ENCODE peak calls at places on chromosomes 11 and 22, in ten cellular contexts. One of them, this sample, is unnamed. For H3K4me1, the result is how much of the 10 kb centered on the place peaks cover.

GRCh38 chr11:131867457-131868257 is 497.2 kb downstream of the NTM start:
- DNase-seq in CD8-positive, alpha-beta memory T cell: no peak
- DNase-seq in HAP-1: no peak
- DNase-seq in neural progenitor cell: peak
- DNase-seq in cardiac muscle cell: peak
- DNase-seq in neuronal stem cell: peak
- DNase-seq in gastrocnemius medialis: peak
- DNase-seq in CD8-positive, alpha-beta T cell: no peak
- DNase-seq in astrocyte: peak
- DNase-seq in naive thymus-derived CD4-positive, alpha-beta T cell: no peak
- DNase-seq in this sample: no peak

GRCh38 chr11:77249427-77249826 is 52.1 kb downstream of the GDPD4 start:
- DNase-seq in gastrocnemius medialis: no peak
- DNase-seq in astrocyte: peak
- DNase-seq in neural progenitor cell: no peak
- DNase-seq in naive thymus-derived CD4-positive, alpha-beta T cell: no peak
- DNase-seq in HAP-1: no peak
- DNase-seq in cardiac muscle cell: no peak
- DNase-seq in CD8-positive, alpha-beta memory T cell: no peak
- DNase-seq in CD8-positive, alpha-beta T cell: no peak
- DNase-seq in neuronal stem cell: no peak
- DNase-seq in this sample: no peak

GRCh38 chr22:21633481-21633880 is 921 bp downstream of the CCDC116 start:
- DNase-seq in neural progenitor cell: no peak
- DNase-seq in cardiac muscle cell: no peak
- DNase-seq in CD8-positive, alpha-beta memory T cell: no peak
- DNase-seq in naive thymus-derived CD4-positive, alpha-beta T cell: no peak
- DNase-seq in neuronal stem cell: no peak
- DNase-seq in CD8-positive, alpha-beta T cell: no peak
- DNase-seq in gastrocnemius medialis: no peak
- DNase-seq in HAP-1: no peak
- DNase-seq in astrocyte: no peak
- DNase-seq in this sample: no peak

GRCh38 chr11:124762077-124762623 is at the start of gene ESAM:
- DNase-seq in astrocyte: no peak
- DNase-seq in CD8-positive, alpha-beta memory T cell: peak
- DNase-seq in neuronal stem cell: no peak
- DNase-seq in neural progenitor cell: peak
- DNase-seq in CD8-positive, alpha-beta T cell: peak
- DNase-seq in HAP-1: peak
- DNase-seq in gastrocnemius medialis: no peak
- DNase-seq in cardiac muscle cell: no peak
- DNase-seq in naive thymus-derived CD4-positive, alpha-beta T cell: peak
- DNase-seq in this sample: peak

GRCh38 chr11:86660011-86660595 is 12.3 kb downstream of the ME3 start:
- DNase-seq in CD8-positive, alpha-beta T cell: no peak
- DNase-seq in neuronal stem cell: no peak
- DNase-seq in naive thymus-derived CD4-positive, alpha-beta T cell: no peak
- DNase-seq in astrocyte: peak
- DNase-seq in gastrocnemius medialis: no peak
- DNase-seq in CD8-positive, alpha-beta memory T cell: no peak
- DNase-seq in neural progenitor cell: no peak
- DNase-seq in HAP-1: no peak
- DNase-seq in cardiac muscle cell: peak
- DNase-seq in this sample: no peak

GRCh38 chr11:128709402-128709801 is 15.5 kb downstream of the FLI1 start:
- DNase-seq in HAP-1: no peak
- DNase-seq in neural progenitor cell: no peak
- DNase-seq in naive thymus-derived CD4-positive, alpha-beta T cell: no peak
- DNase-seq in neuronal stem cell: no peak
- DNase-seq in cardiac muscle cell: peak
- DNase-seq in astrocyte: peak
- DNase-seq in gastrocnemius medialis: no peak
- DNase-seq in CD8-positive, alpha-beta memory T cell: no peak
- DNase-seq in CD8-positive, alpha-beta T cell: no peak
- DNase-seq in this sample: no peak

GRCh38 chr11:115990004-115990447 is 485.8 kb upstream of the CADM1 start:
- DNase-seq in HAP-1: no peak
- DNase-seq in gastrocnemius medialis: no peak
- DNase-seq in astrocyte: no peak
- DNase-seq in CD8-positive, alpha-beta T cell: no peak
- DNase-seq in neural progenitor cell: peak
- DNase-seq in neuronal stem cell: no peak
- DNase-seq in naive thymus-derived CD4-positive, alpha-beta T cell: no peak
- DNase-seq in cardiac muscle cell: no peak
- DNase-seq in CD8-positive, alpha-beta memory T cell: no peak
- DNase-seq in this sample: peak

GRCh38 chr11:17974246-17974645 is 38.6 kb downstream of the SERGEF start:
- DNase-seq in gastrocnemius medialis: no peak
- DNase-seq in CD8-positive, alpha-beta T cell: no peak
- DNase-seq in CD8-positive, alpha-beta memory T cell: no peak
- DNase-seq in astrocyte: no peak
- DNase-seq in cardiac muscle cell: no peak
- DNase-seq in neural progenitor cell: no peak
- DNase-seq in naive thymus-derived CD4-positive, alpha-beta T cell: no peak
- DNase-seq in neuronal stem cell: no peak
- DNase-seq in HAP-1: no peak
- DNase-seq in this sample: no peak

GRCh38 chr11:3126207-3126865 is 38.8 kb downstream of the OSBPL5 start:
- DNase-seq in CD8-positive, alpha-beta T cell: no peak
- DNase-seq in HAP-1: no peak
- DNase-seq in naive thymus-derived CD4-positive, alpha-beta T cell: no peak
- DNase-seq in neural progenitor cell: no peak
- DNase-seq in gastrocnemius medialis: peak
- DNase-seq in cardiac muscle cell: no peak
- DNase-seq in CD8-positive, alpha-beta memory T cell: no peak
- DNase-seq in neuronal stem cell: no peak
- DNase-seq in astrocyte: no peak
- DNase-seq in this sample: peak

GRCh38 chr22:36285545-36285944 is 32.6 kb downstream of the APOL1 start:
- DNase-seq in astrocyte: no peak
- DNase-seq in CD8-positive, alpha-beta memory T cell: no peak
- DNase-seq in neural progenitor cell: no peak
- DNase-seq in naive thymus-derived CD4-positive, alpha-beta T cell: no peak
- DNase-seq in CD8-positive, alpha-beta T cell: no peak
- DNase-seq in cardiac muscle cell: no peak
- DNase-seq in neuronal stem cell: no peak
- DNase-seq in HAP-1: no peak
- DNase-seq in gastrocnemius medialis: no peak
- DNase-seq in this sample: no peak

GRCh38 chr11:126862664-126863247 is 137.8 kb downstream of the KIRREL3 start:
- DNase-seq in astrocyte: no peak
- DNase-seq in gastrocnemius medialis: no peak
- DNase-seq in naive thymus-derived CD4-positive, alpha-beta T cell: no peak
- DNase-seq in HAP-1: no peak
- DNase-seq in cardiac muscle cell: no peak
- DNase-seq in neuronal stem cell: no peak
- DNase-seq in CD8-positive, alpha-beta T cell: no peak
- DNase-seq in neural progenitor cell: peak
- DNase-seq in CD8-positive, alpha-beta memory T cell: no peak
- DNase-seq in this sample: no peak

GRCh38 chr22:49678842-49679170 is 148.9 kb downstream of the BRD1 start:
- DNase-seq in gastrocnemius medialis: no peak
- DNase-seq in CD8-positive, alpha-beta T cell: no peak
- DNase-seq in naive thymus-derived CD4-positive, alpha-beta T cell: no peak
- DNase-seq in astrocyte: no peak
- DNase-seq in neural progenitor cell: no peak
- DNase-seq in CD8-positive, alpha-beta memory T cell: no peak
- DNase-seq in HAP-1: no peak
- DNase-seq in neuronal stem cell: no peak
- DNase-seq in cardiac muscle cell: no peak
- DNase-seq in this sample: no peak

GRCh38 chr11:130513132-130513531 is 64.7 kb downstream of the ADAMTS15 start:
- DNase-seq in HAP-1: no peak
- DNase-seq in CD8-positive, alpha-beta T cell: no peak
- DNase-seq in cardiac muscle cell: no peak
- DNase-seq in neural progenitor cell: no peak
- DNase-seq in CD8-positive, alpha-beta memory T cell: no peak
- DNase-seq in naive thymus-derived CD4-positive, alpha-beta T cell: no peak
- DNase-seq in astrocyte: peak
- DNase-seq in gastrocnemius medialis: peak
- DNase-seq in neuronal stem cell: no peak
- DNase-seq in this sample: no peak

GRCh38 chr11:8288166-8288772 is 24.6 kb upstream of the LMO1 start:
- DNase-seq in HAP-1: no peak
- DNase-seq in CD8-positive, alpha-beta T cell: no peak
- DNase-seq in neural progenitor cell: peak
- DNase-seq in astrocyte: no peak
- DNase-seq in neuronal stem cell: no peak
- DNase-seq in cardiac muscle cell: no peak
- DNase-seq in gastrocnemius medialis: no peak
- DNase-seq in naive thymus-derived CD4-positive, alpha-beta T cell: no peak
- DNase-seq in CD8-positive, alpha-beta memory T cell: no peak
- DNase-seq in this sample: peak

GRCh38 chr11:106988151-106988806 is 30.0 kb downstream of the GUCY1A2 start:
- DNase-seq in CD8-positive, alpha-beta T cell: no peak
- DNase-seq in astrocyte: peak
- DNase-seq in naive thymus-derived CD4-positive, alpha-beta T cell: no peak
- DNase-seq in gastrocnemius medialis: no peak
- DNase-seq in CD8-positive, alpha-beta memory T cell: no peak
- DNase-seq in HAP-1: no peak
- DNase-seq in neural progenitor cell: no peak
- DNase-seq in cardiac muscle cell: peak
- DNase-seq in neuronal stem cell: no peak
- DNase-seq in this sample: no peak

GRCh38 chr11:110479445-110480101 is 49.8 kb downstream of the FDX1 start:
- DNase-seq in CD8-positive, alpha-beta memory T cell: no peak
- DNase-seq in cardiac muscle cell: peak
- DNase-seq in astrocyte: peak
- DNase-seq in naive thymus-derived CD4-positive, alpha-beta T cell: no peak
- DNase-seq in neuronal stem cell: no peak
- DNase-seq in neural progenitor cell: no peak
- DNase-seq in gastrocnemius medialis: peak
- DNase-seq in CD8-positive, alpha-beta T cell: no peak
- DNase-seq in HAP-1: no peak
- DNase-seq in this sample: no peak

GRCh38 chr11:23765862-23766261 is 731.0 kb upstream of the LUZP2 start:
- DNase-seq in gastrocnemius medialis: no peak
- DNase-seq in neural progenitor cell: no peak
- DNase-seq in astrocyte: peak
- DNase-seq in HAP-1: peak
- DNase-seq in CD8-positive, alpha-beta T cell: no peak
- DNase-seq in cardiac muscle cell: no peak
- DNase-seq in neuronal stem cell: no peak
- DNase-seq in naive thymus-derived CD4-positive, alpha-beta T cell: no peak
- DNase-seq in CD8-positive, alpha-beta memory T cell: no peak
- DNase-seq in this sample: no peak

GRCh38 chr22:31107206-31108118 is at the start of gene SELENOM:
- DNase-seq in neural progenitor cell: peak
- DNase-seq in CD8-positive, alpha-beta T cell: peak
- DNase-seq in astrocyte: peak
- DNase-seq in HAP-1: peak
- DNase-seq in neuronal stem cell: peak
- DNase-seq in CD8-positive, alpha-beta memory T cell: peak
- DNase-seq in naive thymus-derived CD4-positive, alpha-beta T cell: peak
- DNase-seq in cardiac muscle cell: peak
- DNase-seq in gastrocnemius medialis: peak
- DNase-seq in this sample: peak

DNA sequence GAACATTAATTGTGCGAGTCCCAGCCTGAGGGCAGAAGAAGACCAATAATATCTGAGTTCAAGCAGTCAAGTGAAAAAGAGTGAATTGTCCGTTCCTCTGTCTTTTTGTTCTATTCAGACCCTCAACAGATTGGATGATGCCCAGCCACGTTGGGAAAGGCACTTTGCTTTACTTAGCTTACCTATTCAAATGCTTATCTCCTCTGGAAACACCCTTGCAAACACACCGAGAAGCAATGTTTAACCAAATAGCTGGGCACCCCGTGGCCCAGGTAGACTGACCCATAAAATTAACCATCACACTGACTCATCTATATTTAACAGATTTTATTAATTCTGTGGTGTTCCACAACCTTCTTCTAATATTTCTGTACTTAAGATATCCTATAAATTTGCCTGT is 9.3 kb downstream of the OOSP4A start:
- DNase-seq in gastrocnemius medialis: no peak
- DNase-seq in neural progenitor cell: no peak
- DNase-seq in neuronal stem cell: no peak
- DNase-seq in CD8-positive, alpha-beta memory T cell: no peak
- DNase-seq in astrocyte: no peak
- DNase-seq in cardiac muscle cell: no peak
- DNase-seq in CD8-positive, alpha-beta T cell: no peak
- DNase-seq in HAP-1: no peak
- DNase-seq in naive thymus-derived CD4-positive, alpha-beta T cell: no peak
- DNase-seq in this sample: no peak
- H3K4me1 ChIP-seq in gastrocnemius medialis: under half
- H3K4me1 ChIP-seq in neural progenitor cell: under half
- H3K4me1 ChIP-seq in neuronal stem cell: under half
- H3K4me1 ChIP-seq in CD8-positive, alpha-beta memory T cell: under half
- H3K4me1 ChIP-seq in astrocyte: under half
- H3K4me1 ChIP-seq in cardiac muscle cell: under half
- H3K4me1 ChIP-seq in CD8-positive, alpha-beta T cell: under half
- H3K4me1 ChIP-seq in HAP-1: under half
- H3K4me1 ChIP-seq in naive thymus-derived CD4-positive, alpha-beta T cell: under half
- H3K4me1 ChIP-seq in this sample: under half

DNA sequence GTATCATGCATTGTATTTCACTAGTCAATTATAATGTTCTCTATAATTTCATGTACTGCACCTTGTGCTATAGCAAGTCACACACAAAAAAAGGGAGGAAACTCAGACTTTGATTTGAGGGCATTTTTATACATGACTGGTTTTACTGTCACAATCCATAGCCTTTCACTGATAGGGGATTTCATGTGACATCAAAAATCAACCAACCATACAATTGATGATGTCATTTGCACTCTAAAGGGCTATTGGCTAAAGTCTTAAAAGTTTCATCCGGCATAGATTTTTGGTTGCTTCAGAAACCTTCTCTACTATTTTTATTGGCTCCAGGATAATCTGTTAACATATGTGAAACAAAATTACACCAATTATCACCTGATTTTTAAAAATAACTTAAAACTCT is 237.8 kb downstream of the DCDC1 start:
- DNase-seq in naive thymus-derived CD4-positive, alpha-beta T cell: no peak
- DNase-seq in CD8-positive, alpha-beta memory T cell: no peak
- DNase-seq in HAP-1: no peak
- DNase-seq in CD8-positive, alpha-beta T cell: no peak
- DNase-seq in cardiac muscle cell: no peak
- DNase-seq in astrocyte: no peak
- DNase-seq in neuronal stem cell: no peak
- DNase-seq in neural progenitor cell: no peak
- DNase-seq in gastrocnemius medialis: no peak
- DNase-seq in this sample: no peak
- H3K4me1 ChIP-seq in naive thymus-derived CD4-positive, alpha-beta T cell: under half
- H3K4me1 ChIP-seq in CD8-positive, alpha-beta memory T cell: under half
- H3K4me1 ChIP-seq in HAP-1: under half
- H3K4me1 ChIP-seq in CD8-positive, alpha-beta T cell: under half
- H3K4me1 ChIP-seq in cardiac muscle cell: under half
- H3K4me1 ChIP-seq in astrocyte: under half
- H3K4me1 ChIP-seq in neuronal stem cell: under half
- H3K4me1 ChIP-seq in neural progenitor cell: under half
- H3K4me1 ChIP-seq in gastrocnemius medialis: under half
- H3K4me1 ChIP-seq in this sample: under half

GRCh38 chr22:39087881-39088687 is 9.0 kb upstream of the APOBEC3H start:
- DNase-seq in CD8-positive, alpha-beta T cell: no peak
- DNase-seq in gastrocnemius medialis: no peak
- DNase-seq in neuronal stem cell: peak
- DNase-seq in naive thymus-derived CD4-positive, alpha-beta T cell: no peak
- DNase-seq in astrocyte: no peak
- DNase-seq in HAP-1: no peak
- DNase-seq in neural progenitor cell: peak
- DNase-seq in CD8-positive, alpha-beta memory T cell: no peak
- DNase-seq in cardiac muscle cell: peak
- DNase-seq in this sample: no peak
- H3K4me1 ChIP-seq in CD8-positive, alpha-beta T cell: half or more
- H3K4me1 ChIP-seq in gastrocnemius medialis: under half
- H3K4me1 ChIP-seq in neuronal stem cell: under half
- H3K4me1 ChIP-seq in naive thymus-derived CD4-positive, alpha-beta T cell: half or more
- H3K4me1 ChIP-seq in astrocyte: under half
- H3K4me1 ChIP-seq in HAP-1: under half
- H3K4me1 ChIP-seq in neural progenitor cell: under half
- H3K4me1 ChIP-seq in CD8-positive, alpha-beta memory T cell: half or more
- H3K4me1 ChIP-seq in cardiac muscle cell: under half
- H3K4me1 ChIP-seq in this sample: under half

GRCh38 chr22:42236848-42237247 is 33.6 kb downstream of the TCF20 start:
- DNase-seq in cardiac muscle cell: no peak
- DNase-seq in astrocyte: peak
- DNase-seq in naive thymus-derived CD4-positive, alpha-beta T cell: no peak
- DNase-seq in gastrocnemius medialis: no peak
- DNase-seq in neural progenitor cell: no peak
- DNase-seq in neuronal stem cell: no peak
- DNase-seq in HAP-1: no peak
- DNase-seq in CD8-positive, alpha-beta memory T cell: no peak
- DNase-seq in CD8-positive, alpha-beta T cell: no peak
- DNase-seq in this sample: no peak
- H3K4me1 ChIP-seq in cardiac muscle cell: under half
- H3K4me1 ChIP-seq in astrocyte: under half
- H3K4me1 ChIP-seq in naive thymus-derived CD4-positive, alpha-beta T cell: under half
- H3K4me1 ChIP-seq in gastrocnemius medialis: under half
- H3K4me1 ChIP-seq in neural progenitor cell: under half
- H3K4me1 ChIP-seq in neuronal stem cell: under half
- H3K4me1 ChIP-seq in HAP-1: under half
- H3K4me1 ChIP-seq in CD8-positive, alpha-beta memory T cell: under half
- H3K4me1 ChIP-seq in CD8-positive, alpha-beta T cell: under half
- H3K4me1 ChIP-seq in this sample: under half